ENCODE peak calls at places on chromosomes 2 and 18, in five cellular contexts. One of them, this sample, is unnamed.

GRCh38 chr2:217858519-217859466 is 144.0 kb downstream of the TNS1 start:
- DNase-seq in fibroblast of lung: peak
- DNase-seq in HFF-Myc: no peak
- DNase-seq in GM20000: no peak
- DNase-seq in CD4-positive, alpha-beta T cell: no peak
- DNase-seq in this sample: no peak

GRCh38 chr2:234708091-234708683 is 211.3 kb upstream of the ARL4C start:
- DNase-seq in fibroblast of lung: no peak
- DNase-seq in HFF-Myc: no peak
- DNase-seq in GM20000: no peak
- DNase-seq in CD4-positive, alpha-beta T cell: no peak
- DNase-seq in this sample: no peak

GRCh38 chr2:55943466-55943865 is 19.9 kb upstream of the EFEMP1 start:
- DNase-seq in fibroblast of lung: no peak
- DNase-seq in HFF-Myc: no peak
- DNase-seq in GM20000: no peak
- DNase-seq in CD4-positive, alpha-beta T cell: no peak
- DNase-seq in this sample: no peak

GRCh38 chr18:69882965-69883668 is 64.6 kb downstream of the CD226 start:
- DNase-seq in fibroblast of lung: no peak
- DNase-seq in HFF-Myc: no peak
- DNase-seq in GM20000: no peak
- DNase-seq in CD4-positive, alpha-beta T cell: no peak
- DNase-seq in this sample: no peak

GRCh38 chr2:30935795-30936194 is 128.5 kb upstream of the CAPN13 start:
- DNase-seq in fibroblast of lung: no peak
- DNase-seq in HFF-Myc: no peak
- DNase-seq in GM20000: no peak
- DNase-seq in CD4-positive, alpha-beta T cell: no peak
- DNase-seq in this sample: no peak

GRCh38 chr2:234146087-234146826 is 95.8 kb downstream of the SPP2 start:
- DNase-seq in fibroblast of lung: peak
- DNase-seq in HFF-Myc: peak
- DNase-seq in GM20000: no peak
- DNase-seq in CD4-positive, alpha-beta T cell: no peak
- DNase-seq in this sample: no peak

GRCh38 chr2:224901121-224901676 is 141.1 kb downstream of the DOCK10 start:
- DNase-seq in fibroblast of lung: no peak
- DNase-seq in HFF-Myc: no peak
- DNase-seq in GM20000: no peak
- DNase-seq in CD4-positive, alpha-beta T cell: no peak
- DNase-seq in this sample: no peak

GRCh38 chr2:48414640-48414979 is 115.3 kb upstream of the STON1 start:
- DNase-seq in fibroblast of lung: no peak
- DNase-seq in HFF-Myc: no peak
- DNase-seq in GM20000: no peak
- DNase-seq in CD4-positive, alpha-beta T cell: no peak
- DNase-seq in this sample: no peak

GRCh38 chr18:49175476-49175875 is 224.7 kb upstream of the SMAD7 start:
- DNase-seq in fibroblast of lung: no peak
- DNase-seq in HFF-Myc: peak
- DNase-seq in GM20000: no peak
- DNase-seq in CD4-positive, alpha-beta T cell: no peak
- DNase-seq in this sample: no peak

GRCh38 chr2:71510938-71511337 is 57.6 kb downstream of the DYSF start:
- DNase-seq in fibroblast of lung: no peak
- DNase-seq in HFF-Myc: no peak
- DNase-seq in GM20000: no peak
- DNase-seq in CD4-positive, alpha-beta T cell: no peak
- DNase-seq in this sample: no peak

GRCh38 chr2:71513096-71513495 is 59.7 kb downstream of the DYSF start:
- DNase-seq in fibroblast of lung: no peak
- DNase-seq in HFF-Myc: no peak
- DNase-seq in GM20000: no peak
- DNase-seq in CD4-positive, alpha-beta T cell: no peak
- DNase-seq in this sample: no peak

GRCh38 chr2:71512386-71512785 is 59.0 kb downstream of the DYSF start:
- DNase-seq in fibroblast of lung: no peak
- DNase-seq in HFF-Myc: no peak
- DNase-seq in GM20000: no peak
- DNase-seq in CD4-positive, alpha-beta T cell: no peak
- DNase-seq in this sample: no peak

GRCh38 chr2:71511776-71512175 is 58.4 kb downstream of the DYSF start:
- DNase-seq in fibroblast of lung: no peak
- DNase-seq in HFF-Myc: no peak
- DNase-seq in GM20000: no peak
- DNase-seq in CD4-positive, alpha-beta T cell: no peak
- DNase-seq in this sample: no peak

GRCh38 chr2:71510196-71510807 is 56.9 kb downstream of the DYSF start:
- DNase-seq in fibroblast of lung: peak
- DNase-seq in HFF-Myc: peak
- DNase-seq in GM20000: peak
- DNase-seq in CD4-positive, alpha-beta T cell: peak
- DNase-seq in this sample: peak
- TF ChIP-seq CTCF in fibroblast of lung: peak
- TF ChIP-seq CTCF in HFF-Myc: peak
- TF ChIP-seq CTCF in GM20000: peak
- TF ChIP-seq CTCF in CD4-positive, alpha-beta T cell: peak
- TF ChIP-seq CTCF in this sample: peak

GRCh38 chr2:41782306-41783158 is 265.3 kb upstream of the PKDCC start:
- DNase-seq in fibroblast of lung: peak
- DNase-seq in HFF-Myc: peak
- DNase-seq in GM20000: peak
- DNase-seq in CD4-positive, alpha-beta T cell: no peak
- DNase-seq in this sample: no peak
- TF ChIP-seq CTCF in fibroblast of lung: peak
- TF ChIP-seq CTCF in HFF-Myc: peak
- TF ChIP-seq CTCF in GM20000: no peak
- TF ChIP-seq CTCF in CD4-positive, alpha-beta T cell: peak
- TF ChIP-seq CTCF in this sample: peak

GRCh38 chr18:74476154-74476553 is 19.0 kb upstream of the DIPK1C start:
- DNase-seq in fibroblast of lung: peak
- DNase-seq in HFF-Myc: no peak
- DNase-seq in GM20000: no peak
- DNase-seq in CD4-positive, alpha-beta T cell: no peak
- DNase-seq in this sample: no peak
- TF ChIP-seq CTCF in fibroblast of lung: peak
- TF ChIP-seq CTCF in HFF-Myc: peak
- TF ChIP-seq CTCF in GM20000: no peak
- TF ChIP-seq CTCF in CD4-positive, alpha-beta T cell: no peak
- TF ChIP-seq CTCF in this sample: no peak

GRCh38 chr18:22349966-22350365 is 67.7 kb downstream of the CTAGE1 start:
- DNase-seq in fibroblast of lung: peak
- DNase-seq in HFF-Myc: no peak
- DNase-seq in GM20000: no peak
- DNase-seq in CD4-positive, alpha-beta T cell: no peak
- DNase-seq in this sample: no peak

GRCh38 chr18:22347624-22348511 is 69.8 kb downstream of the CTAGE1 start:
- DNase-seq in fibroblast of lung: peak
- DNase-seq in HFF-Myc: no peak
- DNase-seq in GM20000: peak
- DNase-seq in CD4-positive, alpha-beta T cell: no peak
- DNase-seq in this sample: peak

GRCh38 chr18:22346968-22347611 is 70.6 kb downstream of the CTAGE1 start:
- DNase-seq in fibroblast of lung: peak
- DNase-seq in HFF-Myc: no peak
- DNase-seq in GM20000: peak
- DNase-seq in CD4-positive, alpha-beta T cell: no peak
- DNase-seq in this sample: no peak

GRCh38 chr18:22349317-22349898 is 68.3 kb downstream of the CTAGE1 start:
- DNase-seq in fibroblast of lung: peak
- DNase-seq in HFF-Myc: no peak
- DNase-seq in GM20000: peak
- DNase-seq in CD4-positive, alpha-beta T cell: no peak
- DNase-seq in this sample: no peak

GRCh38 chr18:22348521-22349316 is 69.0 kb downstream of the CTAGE1 start:
- DNase-seq in fibroblast of lung: peak
- DNase-seq in HFF-Myc: no peak
- DNase-seq in GM20000: peak
- DNase-seq in CD4-positive, alpha-beta T cell: no peak
- DNase-seq in this sample: peak
- TF ChIP-seq CTCF in fibroblast of lung: no peak
- TF ChIP-seq CTCF in HFF-Myc: no peak
- TF ChIP-seq CTCF in GM20000: no peak
- TF ChIP-seq CTCF in CD4-positive, alpha-beta T cell: no peak
- TF ChIP-seq CTCF in this sample: no peak

DNA sequence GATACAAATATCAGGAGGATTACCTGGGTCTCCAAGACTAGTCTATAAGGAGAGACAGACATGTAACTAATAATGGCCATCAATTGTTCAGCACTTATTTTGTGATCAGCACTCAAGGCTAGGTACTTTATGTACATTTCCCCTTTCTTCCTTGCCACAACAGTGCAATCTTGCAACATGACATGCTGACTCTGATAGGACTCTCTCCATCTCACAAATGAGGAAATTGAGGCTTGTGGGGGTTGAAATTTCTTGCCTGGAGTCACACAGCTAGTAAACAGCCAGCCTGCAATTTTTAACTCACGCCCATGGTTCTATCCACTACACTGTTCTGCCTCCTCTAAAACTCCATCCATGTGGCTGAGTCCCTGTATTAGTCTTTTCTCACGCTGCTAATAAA is 302.2 kb downstream of the PLCL1 start:
- DNase-seq in fibroblast of lung: no peak
- DNase-seq in HFF-Myc: no peak
- DNase-seq in GM20000: no peak
- DNase-seq in CD4-positive, alpha-beta T cell: no peak
- DNase-seq in this sample: no peak
- TF ChIP-seq CTCF in fibroblast of lung: no peak
- TF ChIP-seq CTCF in HFF-Myc: no peak
- TF ChIP-seq CTCF in GM20000: no peak
- TF ChIP-seq CTCF in CD4-positive, alpha-beta T cell: no peak
- TF ChIP-seq CTCF in this sample: no peak

GRCh38 chr18:56787392-56787791 is 136.2 kb downstream of the WDR7 start:
- DNase-seq in fibroblast of lung: no peak
- DNase-seq in HFF-Myc: no peak
- DNase-seq in GM20000: no peak
- DNase-seq in CD4-positive, alpha-beta T cell: no peak
- DNase-seq in this sample: no peak

GRCh38 chr18:56785006-56785405 is 133.8 kb downstream of the WDR7 start:
- DNase-seq in fibroblast of lung: no peak
- DNase-seq in HFF-Myc: no peak
- DNase-seq in GM20000: no peak
- DNase-seq in CD4-positive, alpha-beta T cell: no peak
- DNase-seq in this sample: no peak

GRCh38 chr18:56789889-56790180 is 138.7 kb downstream of the WDR7 start:
- DNase-seq in fibroblast of lung: no peak
- DNase-seq in HFF-Myc: no peak
- DNase-seq in GM20000: no peak
- DNase-seq in CD4-positive, alpha-beta T cell: no peak
- DNase-seq in this sample: no peak

GRCh38 chr18:56789004-56789888 is 138.1 kb downstream of the WDR7 start:
- DNase-seq in fibroblast of lung: peak
- DNase-seq in HFF-Myc: no peak
- DNase-seq in GM20000: peak
- DNase-seq in CD4-positive, alpha-beta T cell: no peak
- DNase-seq in this sample: no peak
- TF ChIP-seq CTCF in fibroblast of lung: no peak
- TF ChIP-seq CTCF in HFF-Myc: peak
- TF ChIP-seq CTCF in GM20000: peak
- TF ChIP-seq CTCF in CD4-positive, alpha-beta T cell: no peak
- TF ChIP-seq CTCF in this sample: peak

DNA sequence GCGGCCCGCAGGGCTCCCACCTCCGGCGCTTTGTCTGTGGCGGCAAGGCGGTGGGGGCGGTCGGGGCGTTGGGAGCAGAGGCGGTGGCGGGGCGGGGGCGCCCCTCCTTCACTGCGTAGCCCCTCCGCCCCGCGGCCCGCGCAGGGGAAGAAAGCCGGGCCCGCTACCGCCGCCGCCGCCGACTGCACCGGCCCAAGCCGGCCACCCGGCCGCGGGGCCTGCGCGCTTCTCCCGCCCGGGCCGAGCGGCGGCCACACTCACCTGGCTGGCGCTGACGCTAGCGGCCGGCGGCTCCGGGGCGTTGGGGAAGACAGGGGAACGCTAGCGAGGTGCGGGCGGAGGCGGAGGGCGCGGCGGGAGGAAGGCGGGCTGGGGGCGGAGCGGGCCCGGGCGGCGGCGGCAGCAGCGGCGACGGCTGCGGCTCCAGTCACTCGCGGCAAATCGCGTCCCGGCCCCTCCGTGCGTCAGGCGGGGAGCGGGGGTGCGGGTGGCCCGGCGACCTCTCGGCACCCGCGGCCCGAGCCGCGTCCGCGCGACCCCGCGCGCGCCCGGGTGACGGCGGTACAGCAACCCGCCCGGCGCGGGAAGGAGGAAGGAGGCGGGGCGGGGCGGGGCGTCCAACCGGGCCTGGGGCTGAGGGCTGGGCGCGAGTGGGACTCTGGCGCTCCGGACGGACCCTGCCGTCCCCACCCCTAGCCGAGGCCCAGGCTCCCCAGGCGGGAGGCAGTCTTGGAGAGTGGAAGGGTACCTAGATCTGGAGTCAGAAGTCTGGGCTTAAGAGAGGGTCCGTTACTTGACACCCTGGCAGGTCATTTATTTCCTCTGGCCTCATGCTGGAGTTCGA is at the start of gene SESTD1:
- DNase-seq in fibroblast of lung: peak
- DNase-seq in HFF-Myc: no peak
- DNase-seq in GM20000: peak
- DNase-seq in CD4-positive, alpha-beta T cell: peak
- DNase-seq in this sample: peak
- TF ChIP-seq CTCF in fibroblast of lung: no peak
- TF ChIP-seq CTCF in HFF-Myc: no peak
- TF ChIP-seq CTCF in GM20000: no peak
- TF ChIP-seq CTCF in CD4-positive, alpha-beta T cell: no peak
- TF ChIP-seq CTCF in this sample: no peak

GRCh38 chr2:105917216-105917615 is 172.5 kb downstream of the NCK2 start:
- DNase-seq in fibroblast of lung: no peak
- DNase-seq in HFF-Myc: no peak
- DNase-seq in GM20000: no peak
- DNase-seq in CD4-positive, alpha-beta T cell: no peak
- DNase-seq in this sample: no peak

GRCh38 chr2:105924271-105924670 is 179.6 kb downstream of the NCK2 start:
- DNase-seq in fibroblast of lung: no peak
- DNase-seq in HFF-Myc: no peak
- DNase-seq in GM20000: no peak
- DNase-seq in CD4-positive, alpha-beta T cell: no peak
- DNase-seq in this sample: no peak

GRCh38 chr2:105917688-105918087 is 173.0 kb downstream of the NCK2 start:
- DNase-seq in fibroblast of lung: no peak
- DNase-seq in HFF-Myc: no peak
- DNase-seq in GM20000: no peak
- DNase-seq in CD4-positive, alpha-beta T cell: no peak
- DNase-seq in this sample: no peak

GRCh38 chr2:105919191-105919811 is 174.6 kb downstream of the NCK2 start:
- DNase-seq in fibroblast of lung: no peak
- DNase-seq in HFF-Myc: no peak
- DNase-seq in GM20000: no peak
- DNase-seq in CD4-positive, alpha-beta T cell: no peak
- DNase-seq in this sample: no peak

DNA sequence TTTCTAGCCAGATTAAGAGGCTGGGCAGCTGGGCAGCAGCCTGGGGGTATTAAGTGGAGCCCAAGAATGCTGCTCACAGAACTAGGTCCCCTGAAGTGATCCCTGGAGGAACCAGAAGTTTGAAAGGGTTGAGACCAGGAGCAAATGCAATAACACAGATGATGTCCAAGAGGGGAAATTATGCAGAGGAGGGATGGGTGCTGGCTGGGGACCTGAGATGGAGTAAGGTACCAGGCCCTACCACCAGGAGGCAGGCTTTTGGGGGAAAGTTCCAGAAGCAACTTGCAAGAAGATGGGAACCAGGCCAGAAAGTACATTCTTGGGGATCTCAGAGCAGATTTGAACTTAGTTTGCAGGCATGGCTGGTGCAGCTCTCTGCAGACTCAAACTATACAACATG is 175.1 kb downstream of the NCK2 start:
- DNase-seq in fibroblast of lung: peak
- DNase-seq in HFF-Myc: peak
- DNase-seq in GM20000: no peak
- DNase-seq in CD4-positive, alpha-beta T cell: peak
- DNase-seq in this sample: no peak
- TF ChIP-seq CTCF in fibroblast of lung: peak
- TF ChIP-seq CTCF in HFF-Myc: peak
- TF ChIP-seq CTCF in GM20000: no peak
- TF ChIP-seq CTCF in CD4-positive, alpha-beta T cell: peak
- TF ChIP-seq CTCF in this sample: peak

This sample was measured in natural killer cell.